ENCODE peak calls at places on chromosomes 5 and 9, in ten cellular contexts. F is PC-3, D is cardiac muscle cell, S is GM12878, R is GM23338, Q is pancreas, W is tibial nerve, P is K562, H is Karpas-422, X is body of pancreas. L is an unnamed sample. For H3K4me1, the result is how much of the 10 kb centered on the place peaks cover.

GRCh38 chr9:98605116-98605515 is 103.6 kb downstream of the GABBR2 start:
- DNase-seq in F (no peak), D (no peak), S (no peak), R (no peak), Q (no peak), W (no peak), P (no peak), H (no peak), X (no peak), L (no peak)

GRCh38 chr5:55601209-55601618 is 66.5 kb upstream of the PLPP1 start:
- DNase-seq in F (peak), D (peak), S (no peak), R (no peak), Q (no peak), W (peak), P (no peak), H (no peak), X (peak), L (peak)

GRCh38 chr5:57492632-57493031 is 10.0 kb upstream of the ACTBL2 start:
- DNase-seq in F (no peak), D (no peak), S (no peak), R (no peak), Q (no peak), W (no peak), P (no peak), H (no peak), X (no peak), L (no peak)

GRCh38 chr5:100423330-100423729 is 111.8 kb upstream of the FAM174A start:
- DNase-seq in F (no peak), D (no peak), S (no peak), R (no peak), Q (no peak), W (no peak), P (no peak), H (no peak), X (no peak), L (no peak)

GRCh38 chr9:94639045-94639995 is at the start of gene FBP1:
- DNase-seq in F (peak), D (peak), S (no peak), R (peak), Q (peak), W (no peak), P (peak), H (no peak), X (peak), L (peak)

GRCh38 chr9:105541838-105542237 is 16.1 kb upstream of the FKTN start:
- DNase-seq in F (no peak), D (no peak), S (peak), R (no peak), Q (no peak), W (no peak), P (no peak), H (no peak), X (no peak), L (no peak)

GRCh38 chr5:133761606-133762005 is 149.3 kb upstream of the FSTL4 start:
- DNase-seq in F (no peak), D (no peak), S (no peak), R (no peak), Q (no peak), W (no peak), P (no peak), H (no peak), X (no peak), L (no peak)

GRCh38 chr5:154997746-154998145 is 15.8 kb upstream of the KIF4B start:
- DNase-seq in F (peak), D (peak), S (no peak), R (no peak), Q (no peak), W (no peak), P (no peak), H (no peak), X (no peak), L (no peak)

GRCh38 chr9:69519470-69520240 is 152.5 kb downstream of the APBA1 start:
- DNase-seq in F (no peak), D (no peak), S (no peak), R (no peak), Q (no peak), W (no peak), P (no peak), H (no peak), X (no peak), L (no peak)

GRCh38 chr5:93887678-93888077 is 146.3 kb upstream of the POU5F2 start:
- DNase-seq in F (no peak), D (no peak), S (no peak), R (no peak), Q (no peak), W (no peak), P (no peak), H (no peak), X (no peak), L (no peak)

GRCh38 chr9:37903581-37903830 is 421 bp downstream of the SLC25A51 start:
- DNase-seq in F (no peak), D (no peak), S (no peak), R (peak), Q (peak), W (no peak), P (no peak), H (peak), X (peak), L (peak)

GRCh38 chr9:93288891-93289883 is 105.2 kb downstream of the WNK2 start:
- DNase-seq in F (peak), D (peak), S (no peak), R (peak), Q (peak), W (no peak), P (no peak), H (no peak), X (no peak), L (no peak)

GRCh38 chr9:137395666-137396010 is 27.3 kb downstream of the EXD3 start:
- DNase-seq in F (no peak), D (no peak), S (no peak), R (no peak), Q (no peak), W (no peak), P (no peak), H (no peak), X (no peak), L (no peak)

GRCh38 chr5:115329475-115329874 is 33.0 kb upstream of the CCDC112 start:
- DNase-seq in F (no peak), D (no peak), S (no peak), R (peak), Q (no peak), W (no peak), P (no peak), H (peak), X (no peak), L (peak)

GRCh38 chr5:150645070-150645700 is 4.7 kb downstream of the SYNPO start:
- DNase-seq in F (peak), D (peak), S (no peak), R (no peak), Q (no peak), W (peak), P (no peak), H (no peak), X (peak), L (peak)

GRCh38 chr5:150642567-150642927 is 2.1 kb downstream of the SYNPO start:
- DNase-seq in F (peak), D (peak), S (no peak), R (no peak), Q (no peak), W (peak), P (no peak), H (no peak), X (peak), L (no peak)

GRCh38 chr5:150642991-150643710 is 2.7 kb downstream of the SYNPO start:
- DNase-seq in F (no peak), D (no peak), S (no peak), R (no peak), Q (no peak), W (no peak), P (no peak), H (no peak), X (no peak), L (no peak)

GRCh38 chr5:150644058-150644457 is 3.6 kb downstream of the SYNPO start:
- DNase-seq in F (no peak), D (no peak), S (no peak), R (no peak), Q (no peak), W (no peak), P (no peak), H (no peak), X (no peak), L (no peak)

GRCh38 chr5:150644496-150644895 is 4.0 kb downstream of the SYNPO start:
- DNase-seq in F (no peak), D (no peak), S (no peak), R (no peak), Q (peak), W (no peak), P (no peak), H (no peak), X (peak), L (no peak)
- H3K4me1 ChIP-seq in F (half or more), D (under half), S (under half), R (under half), Q (under half), W (half or more), P (under half), H (under half), X (half or more), L (under half)

GRCh38 chr5:145980718-145981117 is 44.3 kb downstream of the SH3RF2 start:
- DNase-seq in F (no peak), D (no peak), S (no peak), R (peak), Q (no peak), W (no peak), P (no peak), H (no peak), X (no peak), L (no peak)

GRCh38 chr5:145979270-145980223 is 43.2 kb downstream of the SH3RF2 start:
- DNase-seq in F (no peak), D (peak), S (no peak), R (no peak), Q (no peak), W (no peak), P (no peak), H (no peak), X (peak), L (no peak)

GRCh38 chr5:145980257-145980656 is 43.9 kb downstream of the SH3RF2 start:
- DNase-seq in F (no peak), D (no peak), S (no peak), R (no peak), Q (no peak), W (no peak), P (no peak), H (no peak), X (no peak), L (no peak)

GRCh38 chr5:145978171-145978570 is 41.8 kb downstream of the SH3RF2 start:
- DNase-seq in F (no peak), D (no peak), S (no peak), R (no peak), Q (no peak), W (no peak), P (no peak), H (no peak), X (no peak), L (no peak)

DNA sequence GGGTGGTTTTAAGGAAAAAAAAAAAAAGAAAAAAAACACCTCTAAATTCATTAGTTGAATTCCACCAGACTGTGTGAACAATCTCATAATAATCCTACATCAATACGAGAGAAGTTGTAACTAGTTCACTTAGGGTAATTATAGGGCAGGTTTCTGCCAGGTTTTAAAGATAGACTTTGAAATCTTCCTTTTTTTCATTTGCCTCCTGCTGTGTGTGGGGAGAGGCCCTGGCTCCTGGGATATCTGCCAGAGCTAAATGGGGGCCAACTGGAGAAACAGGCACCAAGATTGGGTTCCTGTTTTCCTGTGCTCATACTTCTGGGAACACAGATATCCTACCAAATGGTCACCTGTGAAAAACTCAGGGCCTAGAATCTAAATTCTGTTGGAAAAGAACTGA is 42.3 kb downstream of the SH3RF2 start:
- DNase-seq in F (no peak), D (peak), S (no peak), R (no peak), Q (no peak), W (no peak), P (no peak), H (no peak), X (peak), L (no peak)
- H3K4me1 ChIP-seq in F (half or more), D (half or more), S (under half), R (under half), Q (half or more), W (under half), P (under half), H (under half), X (half or more), L (under half)

DNA sequence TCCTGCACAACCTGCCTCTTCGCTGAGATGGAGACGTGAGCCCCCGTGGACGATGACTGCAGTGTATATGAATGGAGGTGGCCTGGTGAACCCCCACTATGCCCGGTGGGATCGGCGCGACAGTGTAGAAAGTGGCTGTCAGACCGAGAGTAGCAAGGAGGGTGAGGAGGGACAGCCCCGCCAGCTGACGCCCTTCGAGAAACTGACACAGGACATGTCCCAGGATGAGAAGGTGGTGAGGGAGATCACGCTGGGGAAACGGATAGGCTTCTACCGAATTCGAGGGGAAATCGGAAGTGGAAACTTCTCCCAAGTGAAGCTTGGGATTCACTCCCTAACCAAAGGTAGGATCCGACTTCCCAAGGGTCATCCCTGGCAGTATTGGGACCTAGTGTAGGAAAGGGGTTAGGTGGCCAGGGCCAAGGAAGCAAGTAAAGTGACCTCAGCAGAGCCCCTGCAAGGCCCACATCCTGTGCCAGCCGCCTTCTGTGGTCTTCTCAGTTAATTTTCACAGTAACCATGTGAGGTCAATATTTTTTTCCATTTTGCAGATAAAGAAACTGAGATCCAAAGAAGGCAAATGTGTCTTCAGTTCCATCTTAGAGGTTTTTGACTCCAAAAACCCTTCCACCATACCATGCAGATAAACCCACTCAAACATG is 53.8 kb downstream of the NIM1K start:
- DNase-seq in F (no peak), D (no peak), S (no peak), R (no peak), Q (no peak), W (no peak), P (no peak), H (peak), X (no peak), L (no peak)
- H3K4me1 ChIP-seq in F (under half), D (under half), S (under half), R (under half), Q (under half), W (under half), P (under half), H (under half), X (under half), L (under half)

GRCh38 chr5:76693141-76693540 is 22.8 kb upstream of the F2R start:
- DNase-seq in F (no peak), D (no peak), S (no peak), R (no peak), Q (no peak), W (no peak), P (no peak), H (no peak), X (no peak), L (no peak)
- H3K4me1 ChIP-seq in F (under half), D (under half), S (under half), R (under half), Q (under half), W (under half), P (under half), H (under half), X (under half), L (under half)

GRCh38 chr5:351911-352225 is 30.4 kb downstream of the AHRR start:
- DNase-seq in F (no peak), D (no peak), S (no peak), R (no peak), Q (no peak), W (no peak), P (peak), H (no peak), X (no peak), L (no peak)

GRCh38 chr5:354581-355378 is 33.3 kb downstream of the AHRR start:
- DNase-seq in F (no peak), D (no peak), S (no peak), R (no peak), Q (no peak), W (no peak), P (no peak), H (no peak), X (no peak), L (peak)

GRCh38 chr5:353599-354580 is 32.4 kb downstream of the AHRR start:
- DNase-seq in F (no peak), D (no peak), S (no peak), R (no peak), Q (no peak), W (no peak), P (no peak), H (no peak), X (no peak), L (no peak)

GRCh38 chr5:351084-351910 is 29.8 kb downstream of the AHRR start:
- DNase-seq in F (no peak), D (no peak), S (no peak), R (no peak), Q (no peak), W (no peak), P (no peak), H (no peak), X (no peak), L (no peak)

DNA sequence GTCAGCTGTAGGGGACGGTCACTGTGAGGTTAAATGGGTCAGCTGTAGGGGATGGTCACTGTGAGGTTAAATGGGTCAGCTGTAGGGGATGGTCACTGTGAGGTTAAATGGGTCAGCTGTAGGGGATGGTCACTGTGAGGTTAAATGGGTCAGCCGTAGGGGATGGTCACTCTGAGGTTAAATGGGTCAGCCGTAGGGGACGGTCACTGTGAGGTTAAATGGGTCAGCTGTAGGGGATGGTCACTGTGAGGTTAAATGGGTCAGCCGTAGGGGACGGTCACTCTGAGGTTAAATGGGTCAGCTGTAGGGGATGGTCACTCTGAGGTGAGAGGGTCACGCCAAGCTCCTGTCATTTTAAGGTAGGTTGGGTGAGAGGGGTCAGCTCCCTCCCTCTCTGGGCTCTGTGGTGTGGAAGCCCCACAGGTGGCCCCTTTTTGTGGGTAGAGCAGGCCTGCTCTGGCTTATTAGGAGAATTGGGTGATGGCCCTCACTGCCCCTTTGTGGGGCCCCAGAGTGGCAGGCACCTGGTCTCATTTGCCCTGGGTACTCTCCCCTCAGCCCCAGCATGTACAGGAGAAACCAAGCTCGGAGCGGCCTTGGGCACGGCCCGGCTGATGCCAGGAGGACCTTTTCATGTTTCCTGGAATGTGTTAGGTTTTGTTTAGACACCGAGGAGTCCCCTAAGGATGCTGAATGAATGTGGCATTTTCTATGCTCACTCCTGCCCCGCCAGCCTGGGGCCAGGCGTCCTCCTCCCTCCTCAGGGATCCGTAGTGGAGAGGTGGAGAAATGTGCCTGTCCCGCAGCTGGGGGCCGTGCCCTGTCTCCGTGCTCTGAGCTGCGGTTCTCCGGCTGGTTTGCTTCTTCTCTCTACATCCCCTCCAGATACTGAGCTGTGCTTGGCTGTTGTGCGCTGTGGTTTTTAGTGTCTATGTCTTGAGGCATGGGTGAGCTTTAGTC is 31.4 kb downstream of the AHRR start:
- DNase-seq in F (no peak), D (no peak), S (no peak), R (peak), Q (no peak), W (no peak), P (no peak), H (no peak), X (no peak), L (no peak)
- H3K4me1 ChIP-seq in F (under half), D (under half), S (under half), R (under half), Q (under half), W (under half), P (under half), H (under half), X (under half), L (under half)

GRCh38 chr5:157941616-157942015 is 82.7 kb upstream of the CLINT1 start:
- DNase-seq in F (peak), D (no peak), S (no peak), R (no peak), Q (no peak), W (no peak), P (no peak), H (no peak), X (no peak), L (no peak)

GRCh38 chr5:157947156-157947555 is 88.2 kb upstream of the CLINT1 start:
- DNase-seq in F (peak), D (no peak), S (no peak), R (no peak), Q (no peak), W (no peak), P (no peak), H (no peak), X (no peak), L (no peak)

GRCh38 chr5:157942595-157942994 is 83.7 kb upstream of the CLINT1 start:
- DNase-seq in F (no peak), D (no peak), S (no peak), R (no peak), Q (no peak), W (no peak), P (no peak), H (no peak), X (no peak), L (no peak)

GRCh38 chr5:157944938-157945337 is 86.0 kb upstream of the CLINT1 start:
- DNase-seq in F (no peak), D (no peak), S (no peak), R (no peak), Q (no peak), W (no peak), P (no peak), H (no peak), X (no peak), L (no peak)

DNA sequence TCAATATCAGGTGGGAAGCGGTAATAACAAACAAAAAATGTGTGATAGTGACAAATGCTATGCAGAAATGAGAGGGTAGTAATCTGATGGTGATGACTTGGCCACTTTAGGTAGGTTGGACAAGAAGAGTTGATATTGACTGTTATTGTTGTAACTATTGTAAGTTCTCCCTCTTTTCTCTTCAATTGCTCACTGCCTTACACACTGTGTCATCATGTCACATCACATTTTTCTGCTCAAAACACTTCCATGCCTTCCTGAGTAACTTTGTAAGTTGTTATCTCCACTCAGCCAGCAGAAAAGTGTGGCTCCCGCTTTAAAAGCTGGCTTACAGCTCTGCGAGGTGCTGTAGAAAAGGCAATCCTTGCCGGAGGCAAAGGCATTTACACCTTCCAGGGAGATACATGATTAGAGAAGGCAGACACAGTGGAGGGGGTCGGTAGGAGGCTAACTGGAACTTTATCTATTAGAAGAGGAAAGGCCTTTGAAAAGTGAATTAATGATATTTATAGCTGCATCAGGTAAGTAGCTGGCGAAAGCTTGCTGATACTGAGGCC is 85.2 kb upstream of the CLINT1 start:
- DNase-seq in F (no peak), D (no peak), S (no peak), R (no peak), Q (no peak), W (no peak), P (no peak), H (no peak), X (no peak), L (no peak)
- H3K4me1 ChIP-seq in F (under half), D (under half), S (under half), R (under half), Q (under half), W (under half), P (under half), H (under half), X (under half), L (under half)

GRCh38 chr5:163508753-163509152 is 3.3 kb downstream of the MAT2B start:
- DNase-seq in F (no peak), D (no peak), S (no peak), R (no peak), Q (no peak), W (no peak), P (no peak), H (no peak), X (no peak), L (no peak)
- H3K4me1 ChIP-seq in F (under half), D (under half), S (under half), R (under half), Q (under half), W (under half), P (under half), H (under half), X (under half), L (under half)

GRCh38 chr5:169534939-169535338 is 48.6 kb upstream of the SPDL1 start:
- DNase-seq in F (no peak), D (no peak), S (no peak), R (no peak), Q (no peak), W (no peak), P (no peak), H (no peak), X (no peak), L (no peak)
- H3K4me1 ChIP-seq in F (under half), D (under half), S (under half), R (under half), Q (under half), W (under half), P (under half), H (under half), X (under half), L (under half)

L was measured in Peyer's patch.